ENCODE peak calls at places on chromosomes 5 and 9, in seven cellular contexts. C, M, K, W, Q, G and A are unnamed samples.

GRCh38 chr5:53994148-53994547 is 316.2 kb downstream of the ARL15 start:
- DNase-seq in C (peak; percentile 75), M (peak; percentile 72), K (no peak), W (peak; percentile 79), Q (peak; percentile 56), G (peak; percentile 71), A (peak; percentile 83)

GRCh38 chr5:129988453-129988852 is 84.2 kb downstream of the CHSY3 start:
- DNase-seq in C (no peak), M (no peak), K (no peak), W (no peak), Q (no peak), G (no peak), A (no peak)

GRCh38 chr9:3080951-3081350 is 237.1 kb upstream of the PUM3 start:
- DNase-seq in C (no peak), M (no peak), K (no peak), W (no peak), Q (peak; percentile 39), G (peak; percentile 23), A (no peak)

GRCh38 chr5:9343146-9343850 is 202.6 kb downstream of the SEMA5A start:
- DNase-seq in C (no peak), M (peak; percentile 57), K (no peak), W (no peak), Q (peak; percentile 66), G (peak; percentile 70), A (peak; percentile 48)

GRCh38 chr5:6827815-6828214 is 114.6 kb downstream of the TENT4A start:
- DNase-seq in C (no peak), M (no peak), K (no peak), W (no peak), Q (no peak), G (no peak), A (no peak)

GRCh38 chr5:106080540-106080939 is 1590.2 kb downstream of the EFNA5 start:
- DNase-seq in C (no peak), M (no peak), K (no peak), W (no peak), Q (no peak), G (no peak), A (no peak)

GRCh38 chr5:73031839-73032238 is 76.0 kb downstream of the FCHO2 start:
- DNase-seq in C (peak; percentile 83), M (peak; percentile 95), K (no peak), W (peak; percentile 75), Q (peak; percentile 85), G (peak; percentile 75), A (peak; percentile 83)

GRCh38 chr5:60810438-60811085 is 33.5 kb downstream of the ELOVL7 start:
- DNase-seq in C (peak; percentile 11), M (peak; percentile 2), K (no peak), W (peak; percentile 3), Q (peak; percentile 54), G (peak; percentile 61), A (peak; percentile 13)

GRCh38 chr5:173153842-173154241 is 9.5 kb downstream of the BNIP1 start:
- DNase-seq in C (no peak), M (no peak), K (no peak), W (no peak), Q (no peak), G (no peak), A (no peak)

GRCh38 chr5:166724284-166724683 is 1567.2 kb upstream of the WWC1 start:
- DNase-seq in C (no peak), M (no peak), K (no peak), W (no peak), Q (peak; percentile 6), G (peak; percentile 29), A (no peak)

GRCh38 chr5:15797116-15797515 is 297.1 kb downstream of the FBXL7 start:
- DNase-seq in C (no peak), M (no peak), K (no peak), W (no peak), Q (no peak), G (peak; percentile 13), A (no peak)

GRCh38 chr9:133619791-133620190 is 10.6 kb upstream of the FAM163B start:
- DNase-seq in C (no peak), M (no peak), K (no peak), W (no peak), Q (no peak), G (no peak), A (no peak)

DNA sequence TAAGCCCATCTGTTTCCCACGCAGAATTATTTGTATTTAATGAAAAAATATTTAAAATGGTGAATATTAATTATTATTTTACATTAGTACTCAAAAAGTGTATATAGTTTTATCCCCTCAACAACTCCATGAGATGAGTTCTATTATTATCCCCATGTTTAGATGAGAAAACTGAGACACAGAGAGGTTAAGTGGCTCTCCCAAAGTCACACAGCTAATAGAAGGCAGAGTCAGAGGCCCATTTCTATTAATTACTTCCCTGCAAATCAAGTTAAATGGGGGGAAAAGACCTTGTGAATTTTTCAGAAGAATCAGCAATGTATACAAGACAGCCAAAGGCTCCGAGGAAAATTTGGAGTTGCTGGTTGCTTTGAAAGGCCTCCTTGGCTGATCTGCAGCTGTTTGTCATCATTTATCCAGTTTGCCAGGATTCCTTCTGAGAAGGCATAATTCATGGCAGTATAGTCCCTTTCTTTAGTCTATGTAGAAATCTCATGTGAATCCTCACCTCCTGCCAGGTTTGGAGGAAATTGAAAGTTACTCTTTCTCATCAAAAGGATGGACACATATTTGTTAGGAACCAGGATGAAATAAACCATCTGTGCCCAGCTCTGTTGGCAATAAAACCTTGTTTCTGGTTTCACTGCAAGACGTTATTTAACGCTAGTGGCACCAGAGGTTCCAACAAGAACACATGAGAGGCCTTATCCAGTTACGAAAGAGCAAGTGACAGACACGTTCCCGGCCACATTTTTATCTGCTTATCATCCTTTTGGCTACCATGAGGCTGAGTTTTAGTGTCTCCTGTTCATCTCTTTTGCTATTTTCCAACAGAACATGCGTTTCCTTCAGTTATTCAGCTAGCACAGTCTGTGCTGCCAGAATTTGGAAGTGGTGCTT is 631 bp downstream of the FYB1 start:
- DNase-seq in C (peak; percentile 4), M (peak; percentile 54), K (no peak), W (peak; percentile 23), Q (peak; percentile 48), G (no peak), A (peak; percentile 45)
- H3K4me3 ChIP-seq in C (no peak overlapping the region), M (no peak overlapping the region), K (no peak overlapping the region), W (no peak overlapping the region), Q (no peak overlapping the region), G (no peak overlapping the region), A (no peak overlapping the region)

GRCh38 chr9:101254733-101255473 is 129.9 kb downstream of the BAAT start:
- DNase-seq in C (no peak), M (no peak), K (no peak), W (no peak), Q (no peak), G (peak; percentile 22), A (no peak)
- TF ChIP-seq CTCF in C (no peak), M (no peak), K (no peak), W (no peak), Q (no peak), G (no peak), A (no peak)

GRCh38 chr5:14332038-14332631 is 189.0 kb downstream of the TRIO start:
- DNase-seq in C (no peak), M (no peak), K (no peak), W (no peak), Q (no peak), G (no peak), A (no peak)

GRCh38 chr5:14330729-14331128 is 187.6 kb downstream of the TRIO start:
- DNase-seq in C (no peak), M (no peak), K (no peak), W (no peak), Q (no peak), G (no peak), A (no peak)

GRCh38 chr5:14332746-14333145 is 189.6 kb downstream of the TRIO start:
- DNase-seq in C (no peak), M (no peak), K (no peak), W (no peak), Q (no peak), G (no peak), A (no peak)

GRCh38 chr5:14328144-14328543 is 185.0 kb downstream of the TRIO start:
- DNase-seq in C (no peak), M (no peak), K (no peak), W (no peak), Q (no peak), G (no peak), A (no peak)

DNA sequence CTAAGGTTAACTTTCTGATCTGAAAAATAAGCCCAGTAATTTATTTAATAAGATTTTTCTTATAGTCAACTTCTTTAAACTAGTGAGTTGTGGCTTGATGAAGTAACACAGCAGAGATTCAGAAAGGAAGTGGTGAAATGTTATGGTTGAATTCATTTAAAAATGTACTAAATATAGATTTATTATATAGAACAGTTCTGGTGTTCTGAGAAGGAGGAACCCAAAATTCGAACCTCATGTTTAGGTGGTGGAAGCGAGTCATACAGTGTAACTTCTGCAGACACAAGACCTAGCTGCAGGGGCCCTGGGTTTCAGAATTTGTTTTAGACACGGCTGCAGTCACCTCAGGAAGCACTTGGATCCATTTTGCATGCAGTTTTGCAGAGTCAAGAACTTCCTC is 188.2 kb downstream of the TRIO start:
- DNase-seq in C (peak; percentile 26), M (peak; percentile 39), K (no peak), W (no peak), Q (no peak), G (no peak), A (no peak)
- H3K4me3 ChIP-seq in C (no peak overlapping the region), M (no peak overlapping the region), K (no peak overlapping the region), W (no peak overlapping the region), Q (no peak overlapping the region), G (no peak overlapping the region), A (no peak overlapping the region)

GRCh38 chr9:92140754-92141143 is 25.5 kb upstream of the SPTLC1 start:
- DNase-seq in C (no peak), M (no peak), K (no peak), W (no peak), Q (no peak), G (no peak), A (no peak)

GRCh38 chr9:92135576-92135975 is 20.4 kb upstream of the SPTLC1 start:
- DNase-seq in C (no peak), M (no peak), K (no peak), W (no peak), Q (no peak), G (no peak), A (no peak)

GRCh38 chr9:92136184-92136858 is 21.1 kb upstream of the SPTLC1 start:
- DNase-seq in C (no peak), M (no peak), K (no peak), W (no peak), Q (no peak), G (no peak), A (no peak)

GRCh38 chr9:92140074-92140753 is 25.0 kb upstream of the SPTLC1 start:
- DNase-seq in C (peak; percentile 71), M (peak; percentile 87), K (peak; percentile 84), W (peak; percentile 79), Q (peak; percentile 65), G (peak; percentile 43), A (peak; percentile 70)

DNA sequence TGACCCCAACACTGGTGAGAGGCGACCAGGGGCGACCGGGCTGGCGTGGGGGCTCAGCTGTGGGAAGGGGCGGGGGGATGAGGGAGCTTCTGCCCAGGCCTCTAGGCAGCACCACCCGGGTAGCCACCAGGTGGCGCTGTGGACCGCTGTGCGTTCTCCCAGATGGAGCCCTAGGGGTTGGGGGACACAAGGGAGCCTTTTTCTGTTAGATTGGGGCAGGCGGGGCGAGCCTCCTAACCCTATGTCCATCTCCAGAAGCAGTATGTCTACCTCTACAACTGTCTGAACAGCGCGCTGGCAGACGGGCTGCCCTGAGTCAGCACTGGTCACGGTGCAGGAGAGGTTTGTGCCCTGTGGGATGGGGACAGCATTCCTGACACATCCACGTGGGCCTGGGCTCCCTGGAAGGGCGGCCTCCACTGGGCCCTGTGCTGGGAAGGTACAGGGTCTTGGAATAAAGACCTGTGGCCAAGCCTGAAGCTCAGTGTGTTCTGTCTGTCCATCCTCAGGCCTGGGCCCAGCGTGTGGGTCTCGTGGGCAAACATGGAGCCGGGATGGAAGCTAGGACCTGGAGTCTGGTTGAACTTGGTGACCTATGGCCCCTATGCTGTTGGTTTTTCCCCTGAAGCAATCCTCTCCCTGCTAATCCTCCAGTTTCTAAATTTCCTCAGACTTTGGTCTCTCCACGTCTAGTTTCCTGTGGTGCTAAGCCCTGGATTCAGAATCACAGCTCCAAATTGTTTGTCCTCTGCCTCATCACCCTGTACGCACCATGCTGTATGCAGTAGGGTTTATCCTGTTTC is 23.1 kb upstream of the SPTLC1 start:
- DNase-seq in C (peak; percentile 49), M (peak; percentile 76), K (peak; percentile 81), W (peak; percentile 67), Q (peak; percentile 52), G (peak; percentile 16), A (peak; percentile 63)
- TF ChIP-seq CTCF in C (peak; percentile 64), M (peak; percentile 84), K (peak; percentile 76), W (peak; percentile 77), Q (peak; percentile 75), G (peak; percentile 90), A (peak; percentile 81)